ENCODE peak calls at places on chromosomes 16 and 17, in seven cellular contexts. One of them, this sample, is unnamed.

GRCh38 chr17:76408037-76408849 is 23.8 kb downstream of the SPHK1 start:
- DNase-seq in H1: no peak
- DNase-seq in IMR-90: peak
- DNase-seq in SK-N-SH: peak
- DNase-seq in K562: peak
- DNase-seq in GM12878: no peak
- DNase-seq in HepG2: peak
- DNase-seq in this sample: peak

GRCh38 chr17:18235743-18236256 is 10.4 kb downstream of the LLGL1 start:
- DNase-seq in H1: no peak
- DNase-seq in IMR-90: peak
- DNase-seq in SK-N-SH: no peak
- DNase-seq in K562: no peak
- DNase-seq in GM12878: no peak
- DNase-seq in HepG2: no peak
- DNase-seq in this sample: no peak

GRCh38 chr17:63476857-63477470 is at the start of gene ACE:
- DNase-seq in H1: no peak
- DNase-seq in IMR-90: peak
- DNase-seq in SK-N-SH: peak
- DNase-seq in K562: peak
- DNase-seq in GM12878: no peak
- DNase-seq in HepG2: no peak
- DNase-seq in this sample: peak

GRCh38 chr17:34673516-34673915 is 94.1 kb downstream of the TMEM132E start:
- DNase-seq in H1: no peak
- DNase-seq in IMR-90: no peak
- DNase-seq in SK-N-SH: no peak
- DNase-seq in K562: no peak
- DNase-seq in GM12878: no peak
- DNase-seq in HepG2: no peak
- DNase-seq in this sample: no peak

GRCh38 chr17:11980813-11981212 is 16.5 kb downstream of the ZNF18 start:
- DNase-seq in H1: no peak
- DNase-seq in IMR-90: no peak
- DNase-seq in SK-N-SH: no peak
- DNase-seq in K562: no peak
- DNase-seq in GM12878: no peak
- DNase-seq in HepG2: no peak
- DNase-seq in this sample: no peak

GRCh38 chr16:17518441-17518840 is 47.7 kb upstream of the XYLT1 start:
- DNase-seq in H1: no peak
- DNase-seq in IMR-90: peak
- DNase-seq in SK-N-SH: no peak
- DNase-seq in K562: no peak
- DNase-seq in GM12878: no peak
- DNase-seq in HepG2: no peak
- DNase-seq in this sample: no peak

GRCh38 chr17:38916771-38917170 is 8.6 kb upstream of the LASP1NB start:
- DNase-seq in H1: no peak
- DNase-seq in IMR-90: no peak
- DNase-seq in SK-N-SH: no peak
- DNase-seq in K562: no peak
- DNase-seq in GM12878: no peak
- DNase-seq in HepG2: no peak
- DNase-seq in this sample: no peak

GRCh38 chr17:1779571-1780074 is 17.8 kb downstream of the SERPINF1 start:
- DNase-seq in H1: no peak
- DNase-seq in IMR-90: peak
- DNase-seq in SK-N-SH: peak
- DNase-seq in K562: no peak
- DNase-seq in GM12878: no peak
- DNase-seq in HepG2: no peak
- DNase-seq in this sample: no peak

GRCh38 chr16:50602531-50603205 is 54.5 kb downstream of the NKD1 start:
- DNase-seq in H1: no peak
- DNase-seq in IMR-90: no peak
- DNase-seq in SK-N-SH: no peak
- DNase-seq in K562: no peak
- DNase-seq in GM12878: no peak
- DNase-seq in HepG2: no peak
- DNase-seq in this sample: no peak

GRCh38 chr17:48429638-48430586 is at the start of gene SKAP1:
- DNase-seq in H1: no peak
- DNase-seq in IMR-90: no peak
- DNase-seq in SK-N-SH: peak
- DNase-seq in K562: no peak
- DNase-seq in GM12878: no peak
- DNase-seq in HepG2: no peak
- DNase-seq in this sample: no peak

GRCh38 chr17:59725691-59726090 is 18.2 kb downstream of the VMP1 start:
- DNase-seq in H1: no peak
- DNase-seq in IMR-90: no peak
- DNase-seq in SK-N-SH: no peak
- DNase-seq in K562: no peak
- DNase-seq in GM12878: no peak
- DNase-seq in HepG2: peak
- DNase-seq in this sample: no peak

GRCh38 chr17:71283486-71283885 is 837.3 kb upstream of the SOX9 start:
- DNase-seq in H1: no peak
- DNase-seq in IMR-90: no peak
- DNase-seq in SK-N-SH: no peak
- DNase-seq in K562: no peak
- DNase-seq in GM12878: no peak
- DNase-seq in HepG2: no peak
- DNase-seq in this sample: no peak

GRCh38 chr16:50252874-50253510 is 13.4 kb upstream of the ADCY7 start:
- DNase-seq in H1: no peak
- DNase-seq in IMR-90: no peak
- DNase-seq in SK-N-SH: no peak
- DNase-seq in K562: no peak
- DNase-seq in GM12878: no peak
- DNase-seq in HepG2: no peak
- DNase-seq in this sample: no peak

GRCh38 chr17:34207572-34207971 is 47.5 kb upstream of the CCL2 start:
- DNase-seq in H1: no peak
- DNase-seq in IMR-90: no peak
- DNase-seq in SK-N-SH: no peak
- DNase-seq in K562: no peak
- DNase-seq in GM12878: no peak
- DNase-seq in HepG2: no peak
- DNase-seq in this sample: no peak

DNA sequence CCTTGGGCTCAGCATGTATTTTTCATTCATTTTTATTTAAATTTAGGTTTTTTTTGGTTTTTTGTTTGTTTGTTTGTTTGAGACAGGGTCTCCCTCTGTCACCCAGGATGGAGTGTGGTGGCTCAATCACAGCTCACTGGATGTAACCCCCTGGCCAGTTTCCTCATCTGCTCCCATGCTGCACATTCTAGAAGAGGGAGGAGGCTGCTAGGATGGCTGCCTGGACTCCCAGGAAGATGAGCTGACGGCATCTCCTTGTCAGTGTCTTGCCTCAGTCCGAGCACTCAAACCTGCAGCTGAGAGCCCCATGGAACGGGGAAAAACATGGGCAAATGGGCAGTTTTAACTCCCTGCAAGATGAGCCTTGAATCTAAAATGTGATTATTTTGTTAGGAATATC is 7.5 kb downstream of the MEAK7 start:
- DNase-seq in H1: no peak
- DNase-seq in IMR-90: no peak
- DNase-seq in SK-N-SH: no peak
- DNase-seq in K562: no peak
- DNase-seq in GM12878: no peak
- DNase-seq in HepG2: no peak
- DNase-seq in this sample: no peak
- H3K27ac ChIP-seq in H1: no peak
- H3K27ac ChIP-seq in IMR-90: no peak
- H3K27ac ChIP-seq in SK-N-SH: no peak
- H3K27ac ChIP-seq in K562: no peak
- H3K27ac ChIP-seq in GM12878: no peak
- H3K27ac ChIP-seq in HepG2: no peak
- H3K27ac ChIP-seq in this sample: no peak

DNA sequence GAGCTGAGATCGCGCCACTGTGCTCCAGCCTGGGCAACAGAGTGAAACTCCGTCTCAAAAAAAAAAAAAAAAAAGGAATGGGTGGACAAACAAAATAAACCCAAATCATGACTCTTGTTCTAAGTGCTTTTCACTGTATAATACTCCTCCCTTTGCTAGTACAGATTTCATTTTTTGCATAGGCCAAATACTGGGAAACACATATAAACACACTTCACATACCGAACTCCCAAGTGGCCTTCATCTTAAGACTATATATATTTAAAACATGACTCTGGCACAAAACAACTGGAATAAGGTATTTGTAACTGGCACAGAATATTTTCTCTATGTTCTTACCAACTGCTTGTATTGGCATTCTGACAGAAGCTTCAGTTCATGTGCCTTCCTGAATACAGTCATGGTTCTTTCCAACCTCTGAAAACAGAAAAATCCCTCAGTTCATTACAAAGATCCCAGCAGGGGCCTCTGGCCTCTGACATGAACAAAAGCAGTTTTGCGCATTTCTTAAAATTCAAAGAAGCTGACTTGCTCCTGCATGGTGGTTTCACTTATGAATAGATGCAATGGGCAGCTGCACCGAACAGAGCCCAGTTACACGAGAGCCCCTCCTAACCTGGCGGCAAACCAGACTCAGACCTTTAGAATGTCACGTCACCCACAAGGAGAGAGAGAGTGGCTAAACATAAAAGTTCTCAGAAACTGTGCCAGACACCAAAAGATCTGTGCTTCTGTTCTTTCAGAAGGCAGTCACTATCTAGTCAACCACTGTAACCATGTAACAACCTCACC is 19.1 kb upstream of the COPRS start:
- DNase-seq in H1: no peak
- DNase-seq in IMR-90: peak
- DNase-seq in SK-N-SH: no peak
- DNase-seq in K562: no peak
- DNase-seq in GM12878: no peak
- DNase-seq in HepG2: no peak
- DNase-seq in this sample: no peak
- TF ChIP-seq RFX5 in H1: no peak
- TF ChIP-seq RFX5 in IMR-90: no peak
- TF ChIP-seq RFX5 in SK-N-SH: no peak
- TF ChIP-seq RFX5 in K562: no peak
- TF ChIP-seq RFX5 in GM12878: no peak
- TF ChIP-seq RFX5 in HepG2: no peak
- TF ChIP-seq RFX5 in this sample: no peak

GRCh38 chr16:69100046-69100765 is 5.2 kb upstream of the HAS3 start:
- DNase-seq in H1: no peak
- DNase-seq in IMR-90: no peak
- DNase-seq in SK-N-SH: peak
- DNase-seq in K562: no peak
- DNase-seq in GM12878: no peak
- DNase-seq in HepG2: no peak
- DNase-seq in this sample: no peak
- H3K27ac ChIP-seq in H1: no peak
- H3K27ac ChIP-seq in IMR-90: no peak
- H3K27ac ChIP-seq in SK-N-SH: no peak
- H3K27ac ChIP-seq in K562: no peak
- H3K27ac ChIP-seq in GM12878: no peak
- H3K27ac ChIP-seq in HepG2: no peak
- H3K27ac ChIP-seq in this sample: peak

DNA sequence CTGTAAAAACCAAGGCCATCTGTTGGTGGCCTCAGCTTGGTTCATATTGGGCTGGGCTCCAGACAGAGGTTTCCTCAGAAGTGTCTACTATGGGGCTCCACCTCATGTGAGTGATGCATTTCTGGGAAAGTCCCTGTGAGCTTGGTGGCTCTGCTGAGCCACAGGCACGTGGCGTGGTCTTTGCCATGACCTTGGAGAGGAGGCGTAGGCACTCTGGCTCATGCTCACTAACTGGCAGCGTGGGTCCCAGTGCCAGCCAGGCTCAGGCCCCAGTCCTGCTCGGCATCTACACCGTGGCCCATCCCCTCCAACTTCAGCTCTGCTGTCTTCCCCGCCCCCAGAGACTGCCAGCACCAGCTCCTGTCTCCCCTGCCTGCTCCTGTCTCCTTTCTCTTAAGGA is 10.6 kb upstream of the SMTNL2 start:
- DNase-seq in H1: no peak
- DNase-seq in IMR-90: no peak
- DNase-seq in SK-N-SH: no peak
- DNase-seq in K562: no peak
- DNase-seq in GM12878: no peak
- DNase-seq in HepG2: no peak
- DNase-seq in this sample: peak
- TF ChIP-seq RFX5 in H1: no peak
- TF ChIP-seq RFX5 in IMR-90: no peak
- TF ChIP-seq RFX5 in SK-N-SH: no peak
- TF ChIP-seq RFX5 in K562: no peak
- TF ChIP-seq RFX5 in GM12878: no peak
- TF ChIP-seq RFX5 in HepG2: no peak
- TF ChIP-seq RFX5 in this sample: no peak

GRCh38 chr17:19269641-19270040 is 32.5 kb downstream of the EPN2 start:
- DNase-seq in H1: no peak
- DNase-seq in IMR-90: no peak
- DNase-seq in SK-N-SH: no peak
- DNase-seq in K562: no peak
- DNase-seq in GM12878: no peak
- DNase-seq in HepG2: no peak
- DNase-seq in this sample: no peak
- H3K27ac ChIP-seq in H1: no peak
- H3K27ac ChIP-seq in IMR-90: no peak
- H3K27ac ChIP-seq in SK-N-SH: no peak
- H3K27ac ChIP-seq in K562: no peak
- H3K27ac ChIP-seq in GM12878: no peak
- H3K27ac ChIP-seq in HepG2: no peak
- H3K27ac ChIP-seq in this sample: no peak

GRCh38 chr17:41442772-41443171 is 2.0 kb upstream of the KRT38 start:
- DNase-seq in H1: no peak
- DNase-seq in IMR-90: peak
- DNase-seq in SK-N-SH: no peak
- DNase-seq in K562: no peak
- DNase-seq in GM12878: no peak
- DNase-seq in HepG2: no peak
- DNase-seq in this sample: no peak
- TF ChIP-seq RFX5 in H1: no peak
- TF ChIP-seq RFX5 in IMR-90: no peak
- TF ChIP-seq RFX5 in SK-N-SH: no peak
- TF ChIP-seq RFX5 in K562: no peak
- TF ChIP-seq RFX5 in GM12878: no peak
- TF ChIP-seq RFX5 in HepG2: no peak
- TF ChIP-seq RFX5 in this sample: no peak